ENCODE peak calls at places on chromosomes 7 and 10, in four cellular contexts. O is cardiac fibroblast, J is fibroblast of lung, Q is epithelial cell of proximal tubule. K is an unnamed sample.

GRCh38 chr7:48563334-48563733 is 361.0 kb upstream of the CDC14C start:
- DNase-seq in O (no peak), J (no peak), Q (no peak), K (peak)

GRCh38 chr10:43921881-43922280 is 273.2 kb upstream of the ZNF32 start:
- DNase-seq in O (no peak), J (no peak), Q (no peak), K (no peak)

GRCh38 chr7:128164061-128164954 is 76.8 kb upstream of the LEP start:
- DNase-seq in O (peak), J (peak), Q (peak), K (peak)

GRCh38 chr7:71308105-71308504 is 176.2 kb downstream of the GALNT17 start:
- DNase-seq in O (no peak), J (peak), Q (no peak), K (no peak)

GRCh38 chr10:29648114-29648982 is 13.6 kb upstream of the SVIL start:
- DNase-seq in O (no peak), J (peak), Q (no peak), K (no peak)

GRCh38 chr7:69927461-69927860 is 329.2 kb downstream of the AUTS2 start:
- DNase-seq in O (no peak), J (no peak), Q (no peak), K (no peak)

GRCh38 chr7:151400626-151401315 is 9.1 kb downstream of the WDR86 start:
- DNase-seq in O (no peak), J (no peak), Q (peak), K (no peak)

GRCh38 chr10:125479059-125479458 is 203.9 kb downstream of the TEX36 start:
- DNase-seq in O (no peak), J (peak), Q (peak), K (peak)

GRCh38 chr10:74206727-74207126 is 55.7 kb downstream of the ADK start:
- DNase-seq in O (no peak), J (no peak), Q (no peak), K (peak)

GRCh38 chr10:130193493-130194193 is 57.5 kb downstream of the GLRX3 start:
- DNase-seq in O (no peak), J (no peak), Q (no peak), K (no peak)

DNA sequence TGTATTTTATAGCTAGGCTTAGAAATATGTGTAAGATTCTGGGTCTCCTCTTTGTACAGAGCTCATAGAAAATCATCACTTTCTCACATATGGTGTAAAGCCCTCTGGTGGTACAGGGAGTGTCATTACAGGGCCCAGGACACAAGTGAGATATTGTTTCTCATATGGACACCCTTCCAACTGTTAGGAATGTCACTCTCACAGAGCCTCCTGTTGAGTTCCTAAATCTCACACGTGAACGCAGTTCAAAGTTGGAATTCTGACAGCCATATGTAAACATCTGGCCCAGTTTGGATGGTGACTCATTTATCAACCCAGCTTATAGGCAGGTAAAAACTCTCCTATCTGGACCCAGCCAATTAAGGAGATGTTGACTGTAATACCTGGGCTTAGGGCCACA is 35.4 kb upstream of the ZNF107 start:
- DNase-seq in O (peak), J (peak), Q (no peak), K (no peak)
- TF ChIP-seq CTCF in O (peak), J (peak), Q (peak), K (peak)

GRCh38 chr7:98617960-98618418 is 904 bp downstream of the NPTX2 start:
- DNase-seq in O (no peak), J (no peak), Q (no peak), K (no peak)

GRCh38 chr7:98618786-98619185 is 1.7 kb downstream of the NPTX2 start:
- DNase-seq in O (peak), J (no peak), Q (no peak), K (peak)

GRCh38 chr7:98621573-98622482 is 4.7 kb downstream of the NPTX2 start:
- DNase-seq in O (no peak), J (no peak), Q (no peak), K (no peak)

GRCh38 chr7:98617051-98617959 is at the start of gene NPTX2:
- DNase-seq in O (peak), J (peak), Q (no peak), K (no peak)

GRCh38 chr7:98619450-98620321 is 2.6 kb downstream of the NPTX2 start:
- DNase-seq in O (peak), J (peak), Q (no peak), K (no peak)
- TF ChIP-seq CTCF in O (no peak), J (no peak), Q (no peak), K (no peak)

DNA sequence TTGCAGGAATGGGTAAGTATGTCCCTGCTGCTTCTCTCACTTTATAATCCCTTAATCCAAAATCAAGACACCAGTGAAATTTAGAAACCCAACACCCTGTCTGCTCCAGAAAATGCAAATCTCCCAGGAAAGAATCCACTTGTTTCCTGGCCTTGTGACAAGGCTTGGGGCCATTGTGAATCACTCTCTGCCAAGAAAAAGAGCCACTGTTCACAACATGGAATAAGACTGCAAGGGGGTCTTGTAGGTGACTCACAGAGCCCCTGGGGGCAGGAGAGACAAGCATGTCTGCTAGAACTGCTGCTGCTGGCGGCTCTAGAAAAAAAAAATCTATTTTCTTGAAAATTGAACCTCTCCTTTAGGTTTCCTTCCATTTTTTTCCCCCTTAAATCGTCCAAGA is 191.2 kb downstream of the SORCS1 start:
- DNase-seq in O (no peak), J (no peak), Q (no peak), K (no peak)
- TF ChIP-seq CTCF in O (no peak), J (no peak), Q (no peak), K (no peak)

GRCh38 chr10:70478191-70479160 is at the start of gene PALD1:
- DNase-seq in O (peak), J (peak), Q (no peak), K (no peak)

GRCh38 chr10:70480254-70480861 is 1.8 kb downstream of the PALD1 start:
- DNase-seq in O (no peak), J (no peak), Q (no peak), K (no peak)

GRCh38 chr10:70479626-70480253 is 1.2 kb downstream of the PALD1 start:
- DNase-seq in O (no peak), J (no peak), Q (peak), K (no peak)

GRCh38 chr10:70477661-70478162 is 855 bp upstream of the PALD1 start:
- DNase-seq in O (no peak), J (peak), Q (no peak), K (peak)

GRCh38 chr10:70479161-70479531 is 579 bp downstream of the PALD1 start:
- DNase-seq in O (no peak), J (no peak), Q (no peak), K (no peak)
- TF ChIP-seq CTCF in O (no peak), J (peak), Q (no peak), K (no peak)

DNA sequence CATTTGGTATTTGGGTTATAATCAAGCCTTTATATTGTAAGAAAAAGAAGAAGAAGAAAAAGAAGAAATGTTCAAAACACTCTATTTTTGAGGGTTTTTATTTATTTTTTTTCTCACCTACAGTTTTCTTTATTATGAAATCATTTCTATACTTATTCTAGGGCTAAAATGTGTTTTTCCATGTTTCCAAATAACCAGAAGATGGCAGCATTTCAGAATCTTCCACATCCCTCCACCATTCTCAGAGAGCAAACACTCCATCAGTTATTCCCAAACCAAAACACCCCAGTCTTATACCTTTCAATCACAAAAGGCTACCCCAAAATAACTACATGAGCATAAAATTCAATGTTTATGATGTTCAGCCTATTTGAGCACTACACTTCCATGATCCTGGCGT is 38.7 kb upstream of the PPP1R17 start:
- DNase-seq in O (peak), J (no peak), Q (no peak), K (peak)
- TF ChIP-seq CTCF in O (no peak), J (no peak), Q (peak), K (peak)

DNA sequence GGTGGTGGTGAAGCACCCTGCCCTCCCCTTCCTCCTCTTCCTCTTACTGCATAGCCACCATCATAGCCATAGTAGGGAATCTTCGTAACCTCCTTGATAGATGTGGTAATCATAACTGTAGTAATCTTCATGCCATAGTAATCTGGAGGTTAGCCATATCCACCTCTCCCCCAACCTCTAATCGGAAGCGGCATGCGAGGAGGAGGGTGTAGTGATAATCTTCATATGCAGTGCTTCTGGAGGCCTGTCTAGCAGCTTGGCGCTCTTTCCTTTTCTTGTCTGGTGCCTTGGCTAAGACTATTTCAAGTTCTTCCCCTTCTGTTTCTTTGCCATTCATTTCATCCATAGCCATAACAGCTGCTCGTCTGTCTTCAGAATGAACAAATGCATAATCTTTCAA is 90.9 kb downstream of the MLLT10 start:
- DNase-seq in O (no peak), J (no peak), Q (no peak), K (no peak)
- TF ChIP-seq CTCF in O (no peak), J (no peak), Q (no peak), K (no peak)